ENCODE peak calls at places on chromosomes 16 and 17, in four cellular contexts. One of them, this sample, is unnamed. For H3K27me3, the result is how much of the 10 kb centered on the place peaks cover.

GRCh38 chr17:76947771-76948170 is 79.6 kb downstream of the MGAT5B start:
- DNase-seq in right cardiac atrium: no peak
- DNase-seq in GM23338: no peak
- DNase-seq in CD4-positive, alpha-beta memory T cell: no peak
- DNase-seq in this sample: peak

GRCh38 chr16:11673091-11674000 is 5.1 kb downstream of the SNN start:
- DNase-seq in right cardiac atrium: peak
- DNase-seq in GM23338: no peak
- DNase-seq in CD4-positive, alpha-beta memory T cell: no peak
- DNase-seq in this sample: peak

GRCh38 chr17:36608794-36609497 is 7.6 kb downstream of the MRM1 start:
- DNase-seq in right cardiac atrium: peak
- DNase-seq in GM23338: peak
- DNase-seq in CD4-positive, alpha-beta memory T cell: no peak
- DNase-seq in this sample: peak

GRCh38 chr16:66858740-66859396 is 14.7 kb downstream of the CA7 start:
- DNase-seq in right cardiac atrium: peak
- DNase-seq in GM23338: no peak
- DNase-seq in CD4-positive, alpha-beta memory T cell: no peak
- DNase-seq in this sample: peak

GRCh38 chr16:84387021-84387420 is 18.7 kb downstream of the ATP2C2 start:
- DNase-seq in right cardiac atrium: no peak
- DNase-seq in GM23338: no peak
- DNase-seq in CD4-positive, alpha-beta memory T cell: no peak
- DNase-seq in this sample: no peak

GRCh38 chr16:66275795-66276428 is 90.6 kb upstream of the CDH5 start:
- DNase-seq in right cardiac atrium: no peak
- DNase-seq in GM23338: peak
- DNase-seq in CD4-positive, alpha-beta memory T cell: no peak
- DNase-seq in this sample: peak

GRCh38 chr17:67246648-67247415 is 1.8 kb upstream of the HELZ start:
- DNase-seq in right cardiac atrium: no peak
- DNase-seq in GM23338: peak
- DNase-seq in CD4-positive, alpha-beta memory T cell: peak
- DNase-seq in this sample: peak

GRCh38 chr17:45255358-45255757 is 6.5 kb downstream of the SPATA32 start:
- DNase-seq in right cardiac atrium: peak
- DNase-seq in GM23338: no peak
- DNase-seq in CD4-positive, alpha-beta memory T cell: no peak
- DNase-seq in this sample: no peak

GRCh38 chr16:73113326-73113720 is 65.4 kb upstream of the ZFHX3 start:
- DNase-seq in right cardiac atrium: no peak
- DNase-seq in GM23338: no peak
- DNase-seq in CD4-positive, alpha-beta memory T cell: no peak
- DNase-seq in this sample: no peak

GRCh38 chr17:56798916-56799315 is 34.8 kb downstream of the C17orf67 start:
- DNase-seq in right cardiac atrium: no peak
- DNase-seq in GM23338: peak
- DNase-seq in CD4-positive, alpha-beta memory T cell: no peak
- DNase-seq in this sample: peak

GRCh38 chr16:85665929-85666328 is 22.8 kb downstream of the GINS2 start:
- DNase-seq in right cardiac atrium: peak
- DNase-seq in GM23338: no peak
- DNase-seq in CD4-positive, alpha-beta memory T cell: no peak
- DNase-seq in this sample: peak

GRCh38 chr17:27384261-27384701 is 72.0 kb upstream of the KSR1 start:
- DNase-seq in right cardiac atrium: peak
- DNase-seq in GM23338: no peak
- DNase-seq in CD4-positive, alpha-beta memory T cell: no peak
- DNase-seq in this sample: no peak

GRCh38 chr17:34628883-34629282 is 49.5 kb downstream of the TMEM132E start:
- DNase-seq in right cardiac atrium: no peak
- DNase-seq in GM23338: no peak
- DNase-seq in CD4-positive, alpha-beta memory T cell: no peak
- DNase-seq in this sample: no peak

GRCh38 chr17:6170349-6170748 is 100.2 kb downstream of the WSCD1 start:
- DNase-seq in right cardiac atrium: no peak
- DNase-seq in GM23338: no peak
- DNase-seq in CD4-positive, alpha-beta memory T cell: no peak
- DNase-seq in this sample: no peak

GRCh38 chr16:87608400-87608985 is 6.2 kb downstream of the JPH3 start:
- DNase-seq in right cardiac atrium: peak
- DNase-seq in GM23338: peak
- DNase-seq in CD4-positive, alpha-beta memory T cell: peak
- DNase-seq in this sample: peak

GRCh38 chr17:79672496-79672895 is 58.2 kb upstream of the ENPP7 start:
- DNase-seq in right cardiac atrium: no peak
- DNase-seq in GM23338: no peak
- DNase-seq in CD4-positive, alpha-beta memory T cell: no peak
- DNase-seq in this sample: no peak

GRCh38 chr17:79671387-79671752 is 59.4 kb upstream of the ENPP7 start:
- DNase-seq in right cardiac atrium: no peak
- DNase-seq in GM23338: no peak
- DNase-seq in CD4-positive, alpha-beta memory T cell: no peak
- DNase-seq in this sample: peak

GRCh38 chr17:79669861-79670260 is 59.0 kb upstream of the RBFOX3 start:
- DNase-seq in right cardiac atrium: no peak
- DNase-seq in GM23338: no peak
- DNase-seq in CD4-positive, alpha-beta memory T cell: no peak
- DNase-seq in this sample: no peak

GRCh38 chr17:79668344-79669250 is 57.7 kb upstream of the RBFOX3 start:
- DNase-seq in right cardiac atrium: no peak
- DNase-seq in GM23338: no peak
- DNase-seq in CD4-positive, alpha-beta memory T cell: no peak
- DNase-seq in this sample: no peak

DNA sequence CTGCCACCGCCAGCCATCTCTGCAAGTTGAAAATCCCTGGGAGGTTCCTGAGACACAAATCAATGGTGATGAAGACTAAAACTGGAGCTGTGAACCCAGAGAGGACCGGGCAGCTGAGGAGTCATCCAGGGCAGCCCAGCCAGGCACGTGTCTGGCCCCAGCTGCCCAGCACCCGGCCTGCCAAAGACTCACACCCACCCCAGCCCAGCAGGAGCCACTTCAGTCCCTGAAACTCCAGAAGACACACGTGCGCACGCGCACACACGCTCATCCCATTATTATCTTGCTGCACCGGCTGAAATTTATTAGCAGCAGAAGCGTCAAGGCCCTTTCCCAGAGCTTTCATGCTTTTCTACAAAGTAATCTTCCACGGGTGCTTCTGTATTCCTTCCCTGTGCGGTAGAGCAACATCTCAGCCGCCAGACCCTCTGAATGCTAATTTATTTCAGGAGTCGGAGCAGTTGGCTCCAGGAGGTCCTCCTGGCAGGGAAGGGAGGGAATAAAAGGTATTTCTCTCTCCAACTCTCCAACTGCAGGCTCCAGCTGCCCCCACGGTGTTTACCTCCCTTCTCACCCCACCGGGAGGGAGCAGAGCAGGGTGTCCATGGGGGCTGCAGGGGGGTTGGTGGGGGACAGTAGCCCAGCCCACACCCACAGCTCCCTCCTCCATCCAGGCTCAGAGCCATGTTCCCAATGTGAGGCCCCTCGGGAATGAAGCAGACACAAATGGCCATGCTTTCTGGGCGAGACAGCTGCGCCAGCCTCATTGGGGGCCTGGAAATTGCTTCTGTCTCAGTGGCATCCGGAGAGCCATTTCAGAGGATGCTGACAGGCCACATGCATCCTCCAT is 59.9 kb upstream of the RBFOX3 start:
- DNase-seq in right cardiac atrium: no peak
- DNase-seq in GM23338: no peak
- DNase-seq in CD4-positive, alpha-beta memory T cell: no peak
- DNase-seq in this sample: peak
- H3K27me3 ChIP-seq in right cardiac atrium: under half
- H3K27me3 ChIP-seq in GM23338: under half
- H3K27me3 ChIP-seq in CD4-positive, alpha-beta memory T cell: under half
- H3K27me3 ChIP-seq in this sample: under half

DNA sequence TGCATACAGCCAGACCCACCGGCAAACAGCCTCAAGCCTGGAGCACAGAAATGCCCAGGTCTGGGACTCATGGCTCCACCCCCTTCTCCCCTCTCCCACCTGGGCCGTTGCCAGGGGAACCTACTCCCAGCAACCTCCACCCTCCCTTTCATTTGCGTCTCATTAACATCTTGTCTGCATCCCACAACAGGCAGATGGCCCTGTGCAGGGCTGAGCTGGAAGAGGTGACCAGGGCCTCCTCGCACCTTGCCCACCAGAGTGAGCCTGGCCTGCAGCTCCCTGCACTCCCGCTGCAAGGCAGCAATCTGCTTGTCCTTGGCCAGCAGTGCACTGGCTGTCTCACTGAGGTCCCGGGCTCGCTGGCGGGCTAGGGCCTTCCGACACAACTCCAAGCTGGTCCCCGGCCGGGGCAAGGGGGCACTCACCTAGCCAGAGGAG is 3.3 kb downstream of the TSPOAP1 start:
- DNase-seq in right cardiac atrium: no peak
- DNase-seq in GM23338: peak
- DNase-seq in CD4-positive, alpha-beta memory T cell: no peak
- DNase-seq in this sample: peak
- H3K4me3 ChIP-seq in right cardiac atrium: no peak
- H3K4me3 ChIP-seq in GM23338: peak
- H3K4me3 ChIP-seq in CD4-positive, alpha-beta memory T cell: no peak
- H3K4me3 ChIP-seq in this sample: no peak

DNA sequence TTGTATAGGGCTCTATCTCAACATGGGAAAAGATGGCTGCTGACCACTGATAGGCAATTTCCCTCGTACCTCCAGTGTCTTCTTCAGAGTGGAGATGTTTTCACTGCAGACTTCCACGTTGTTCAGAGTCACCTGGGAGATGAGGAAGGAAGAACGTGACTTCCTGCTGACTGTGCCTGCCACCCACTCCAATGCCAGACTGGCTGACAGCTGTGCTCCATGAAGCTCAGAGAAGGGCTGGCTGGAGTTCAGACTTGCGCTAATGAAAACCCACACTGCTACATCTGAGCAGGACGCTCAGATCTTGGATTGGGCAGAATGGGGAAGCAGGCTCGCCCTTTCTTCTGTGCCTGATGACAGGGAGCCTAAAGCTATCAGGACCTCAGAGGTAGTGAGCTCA is 33.1 kb downstream of the COG4 start:
- DNase-seq in right cardiac atrium: no peak
- DNase-seq in GM23338: no peak
- DNase-seq in CD4-positive, alpha-beta memory T cell: no peak
- DNase-seq in this sample: no peak
- H3K27me3 ChIP-seq in right cardiac atrium: under half
- H3K27me3 ChIP-seq in GM23338: under half
- H3K27me3 ChIP-seq in CD4-positive, alpha-beta memory T cell: under half
- H3K27me3 ChIP-seq in this sample: under half

DNA sequence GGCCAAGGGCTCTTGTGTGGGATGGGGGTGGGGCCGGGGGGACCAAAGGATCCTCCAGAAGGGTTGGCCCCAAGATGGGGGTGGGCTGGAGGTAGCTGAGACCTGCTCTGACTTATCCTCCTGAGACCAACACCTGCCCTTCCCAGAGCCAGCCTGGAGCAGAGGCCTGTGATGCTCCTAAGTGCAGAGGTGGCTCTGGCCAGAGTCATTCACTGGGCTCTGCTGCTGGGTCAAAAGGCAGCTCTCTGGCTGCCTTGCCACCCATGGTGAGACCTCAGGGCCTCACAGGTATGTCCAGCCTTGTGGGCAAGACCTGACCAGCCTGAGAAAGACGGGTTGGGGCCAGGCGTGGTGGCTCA is 402 bp downstream of the SERPINF2 start:
- DNase-seq in right cardiac atrium: peak
- DNase-seq in GM23338: no peak
- DNase-seq in CD4-positive, alpha-beta memory T cell: no peak
- DNase-seq in this sample: no peak
- H3K4me3 ChIP-seq in right cardiac atrium: no peak
- H3K4me3 ChIP-seq in GM23338: no peak
- H3K4me3 ChIP-seq in CD4-positive, alpha-beta memory T cell: no peak
- H3K4me3 ChIP-seq in this sample: no peak

GRCh38 chr17:75602644-75603043 is 15.0 kb downstream of the MYO15B start:
- DNase-seq in right cardiac atrium: peak
- DNase-seq in GM23338: no peak
- DNase-seq in CD4-positive, alpha-beta memory T cell: no peak
- DNase-seq in this sample: no peak

GRCh38 chr17:75604034-75604695 is 16.6 kb downstream of the MYO15B start:
- DNase-seq in right cardiac atrium: peak
- DNase-seq in GM23338: no peak
- DNase-seq in CD4-positive, alpha-beta memory T cell: no peak
- DNase-seq in this sample: no peak

GRCh38 chr17:75601057-75601987 is 13.7 kb downstream of the MYO15B start:
- DNase-seq in right cardiac atrium: peak
- DNase-seq in GM23338: peak
- DNase-seq in CD4-positive, alpha-beta memory T cell: peak
- DNase-seq in this sample: peak

GRCh38 chr17:75605790-75606189 is 18.2 kb downstream of the MYO15B start:
- DNase-seq in right cardiac atrium: peak
- DNase-seq in GM23338: no peak
- DNase-seq in CD4-positive, alpha-beta memory T cell: no peak
- DNase-seq in this sample: no peak

DNA sequence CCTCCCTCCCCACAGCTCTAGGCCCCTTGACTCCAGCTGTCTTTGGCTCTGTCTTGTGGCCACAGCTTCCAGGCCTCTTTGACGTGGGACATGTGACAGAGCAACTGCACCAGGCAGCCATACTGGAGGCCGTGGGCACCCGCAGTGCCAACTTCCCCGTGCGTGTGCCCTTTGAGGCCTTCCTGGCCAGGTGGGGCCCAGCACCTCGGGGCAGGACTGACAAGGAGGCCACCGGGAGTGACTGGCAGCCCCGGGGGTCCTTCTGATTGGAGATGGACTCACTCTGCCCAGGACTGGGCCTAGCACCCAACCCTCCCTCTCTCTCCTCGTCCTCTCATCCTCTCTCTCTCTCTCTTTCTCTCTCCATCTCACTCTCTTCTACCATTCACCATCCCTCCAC is 15.5 kb downstream of the MYO15B start:
- DNase-seq in right cardiac atrium: peak
- DNase-seq in GM23338: no peak
- DNase-seq in CD4-positive, alpha-beta memory T cell: no peak
- DNase-seq in this sample: no peak
- H3K27me3 ChIP-seq in right cardiac atrium: under half
- H3K27me3 ChIP-seq in GM23338: under half
- H3K27me3 ChIP-seq in CD4-positive, alpha-beta memory T cell: under half
- H3K27me3 ChIP-seq in this sample: under half

GRCh38 chr17:12122091-12122490 is 101.4 kb downstream of the MAP2K4 start:
- DNase-seq in right cardiac atrium: no peak
- DNase-seq in GM23338: peak
- DNase-seq in CD4-positive, alpha-beta memory T cell: no peak
- DNase-seq in this sample: peak
- H3K4me3 ChIP-seq in right cardiac atrium: no peak
- H3K4me3 ChIP-seq in GM23338: peak
- H3K4me3 ChIP-seq in CD4-positive, alpha-beta memory T cell: no peak
- H3K4me3 ChIP-seq in this sample: no peak

DNA sequence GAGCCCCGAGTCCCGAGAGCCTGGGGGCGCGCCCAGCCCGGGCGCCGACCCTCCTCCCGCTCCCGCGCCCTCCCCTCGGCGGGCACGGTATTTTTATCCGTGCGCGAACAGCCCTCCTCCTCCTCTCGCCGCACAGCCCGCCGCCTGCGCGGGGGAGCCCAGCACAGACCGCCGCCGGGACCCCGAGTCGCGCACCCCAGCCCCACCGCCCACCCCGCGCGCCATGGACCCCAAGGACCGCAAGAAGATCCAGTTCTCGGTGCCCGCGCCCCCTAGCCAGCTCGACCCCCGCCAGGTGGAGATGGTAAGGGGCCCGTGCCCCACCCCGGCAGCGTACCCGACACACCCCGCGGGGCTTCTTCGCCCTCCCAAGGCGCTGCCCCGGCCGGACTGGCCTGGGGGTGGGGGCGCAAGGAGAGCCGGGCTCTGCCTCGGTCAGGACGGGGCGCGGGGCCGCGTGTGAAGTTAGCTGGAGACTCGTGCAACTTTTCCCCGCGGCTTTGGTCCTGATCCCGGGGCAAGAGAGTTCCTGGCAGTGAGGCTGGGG is 491 bp downstream of the PPP1R1B start:
- DNase-seq in right cardiac atrium: no peak
- DNase-seq in GM23338: no peak
- DNase-seq in CD4-positive, alpha-beta memory T cell: no peak
- DNase-seq in this sample: peak
- H3K27me3 ChIP-seq in right cardiac atrium: under half
- H3K27me3 ChIP-seq in GM23338: half or more
- H3K27me3 ChIP-seq in CD4-positive, alpha-beta memory T cell: under half
- H3K27me3 ChIP-seq in this sample: under half

This sample was measured in H7.